ENCODE peak calls at places on chromosomes 5 and 9, in four cellular contexts. U, O, C and Z are unnamed samples.
A peak's percentile ranks its signal among the peaks of the same experiment; 100 is the strongest.

GRCh38 chr5:90939208-90939607 is 380.6 kb downstream of the ADGRV1 start:
- DNase-seq in U (no peak), O (no peak), C (no peak), Z (no peak)

GRCh38 chr5:145830594-145830993 is 4.5 kb downstream of the PRELID2 start:
- DNase-seq in U (no peak), O (no peak), C (no peak), Z (peak; percentile 54)

GRCh38 chr9:35859310-35859994 is 10.7 kb downstream of the OR13J1 start:
- DNase-seq in U (no peak), O (no peak), C (no peak), Z (peak; percentile 58)

GRCh38 chr9:77180056-77180455 is 2.7 kb downstream of the VPS13A start:
- DNase-seq in U (no peak), O (no peak), C (no peak), Z (no peak)

GRCh38 chr9:126956929-126957686 is 42.5 kb downstream of the RALGPS1 start:
- DNase-seq in U (no peak), O (no peak), C (no peak), Z (peak; percentile 75)

GRCh38 chr5:134438268-134438622 is 26.6 kb upstream of the CDKN2AIPNL start:
- DNase-seq in U (no peak), O (no peak), C (no peak), Z (peak; percentile 80)

GRCh38 chr5:56561455-56561854 is 253.9 kb upstream of the MAP3K1 start:
- DNase-seq in U (no peak), O (no peak), C (no peak), Z (no peak)

GRCh38 chr5:107063511-107063910 is 607.2 kb downstream of the EFNA5 start:
- DNase-seq in U (no peak), O (no peak), C (no peak), Z (no peak)

GRCh38 chr9:118091221-118091620 is 387.0 kb downstream of the TLR4 start:
- DNase-seq in U (no peak), O (no peak), C (no peak), Z (no peak)

GRCh38 chr5:159189310-159189709 is 20.0 kb downstream of the RNF145 start:
- DNase-seq in U (no peak), O (no peak), C (no peak), Z (no peak)

GRCh38 chr5:620586-621180 is 8.5 kb downstream of the CEP72 start:
- DNase-seq in U (no peak), O (no peak), C (no peak), Z (no peak)

GRCh38 chr5:75465480-75465879 is 45.9 kb downstream of the CERT1 start:
- DNase-seq in U (no peak), O (no peak), C (no peak), Z (no peak)

GRCh38 chr9:98104445-98104881 is 14.6 kb downstream of the TRIM14 start:
- DNase-seq in U (no peak), O (no peak), C (no peak), Z (no peak)

GRCh38 chr5:53318303-53318702 is 162.1 kb upstream of the FST start:
- DNase-seq in U (no peak), O (no peak), C (no peak), Z (no peak)
- TF ChIP-seq CTCF in U (no peak), O (peak; percentile 20), C (peak; percentile 73), Z (peak; percentile 14)

GRCh38 chr5:31811210-31811609 is 172.3 kb downstream of the PDZD2 start:
- DNase-seq in U (no peak), O (no peak), C (no peak), Z (peak; percentile 91)

GRCh38 chr5:31806566-31806965 is 167.6 kb downstream of the PDZD2 start:
- DNase-seq in U (no peak), O (no peak), C (no peak), Z (no peak)

GRCh38 chr5:31809037-31809910 is 170.3 kb downstream of the PDZD2 start:
- DNase-seq in U (peak; percentile 67), O (no peak), C (peak; percentile 83), Z (peak; percentile 77)
- TF ChIP-seq CTCF in U (peak; percentile 45), O (peak; percentile 61), C (peak; percentile 89), Z (peak; percentile 83)

DNA sequence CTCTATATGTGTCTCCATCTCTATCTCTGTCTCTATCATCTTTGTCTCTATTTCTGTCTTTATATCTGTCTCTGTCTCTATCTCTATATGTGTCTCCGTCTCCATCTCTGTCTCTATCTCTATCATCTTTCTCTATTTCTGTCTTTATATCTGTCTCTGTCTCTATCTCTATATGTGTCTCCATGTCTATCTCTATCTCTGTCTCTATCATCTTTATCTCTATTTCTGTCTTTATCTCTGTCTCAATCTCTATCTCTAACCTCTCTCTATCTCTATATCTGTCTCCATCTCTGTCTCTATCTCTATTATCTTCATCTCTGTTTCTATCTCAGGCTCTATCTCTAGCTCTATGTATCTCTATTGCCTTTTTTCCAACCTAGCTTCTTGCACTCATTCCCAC is 37.0 kb downstream of the IRX4 start:
- DNase-seq in U (no peak), O (no peak), C (no peak), Z (no peak)
- TF ChIP-seq CTCF in U (no peak), O (no peak), C (no peak), Z (no peak)

GRCh38 chr5:132470596-132470995 is 20.0 kb downstream of the IRF1 start:
- DNase-seq in U (no peak), O (no peak), C (no peak), Z (no peak)

GRCh38 chr5:132471006-132471907 is 19.3 kb downstream of the IRF1 start:
- DNase-seq in U (no peak), O (no peak), C (no peak), Z (no peak)

GRCh38 chr5:132468665-132469379 is 21.8 kb downstream of the IRF1 start:
- DNase-seq in U (no peak), O (no peak), C (no peak), Z (no peak)

GRCh38 chr5:132467292-132467984 is 23.1 kb downstream of the IRF1 start:
- DNase-seq in U (no peak), O (peak; percentile 63), C (no peak), Z (no peak)

DNA sequence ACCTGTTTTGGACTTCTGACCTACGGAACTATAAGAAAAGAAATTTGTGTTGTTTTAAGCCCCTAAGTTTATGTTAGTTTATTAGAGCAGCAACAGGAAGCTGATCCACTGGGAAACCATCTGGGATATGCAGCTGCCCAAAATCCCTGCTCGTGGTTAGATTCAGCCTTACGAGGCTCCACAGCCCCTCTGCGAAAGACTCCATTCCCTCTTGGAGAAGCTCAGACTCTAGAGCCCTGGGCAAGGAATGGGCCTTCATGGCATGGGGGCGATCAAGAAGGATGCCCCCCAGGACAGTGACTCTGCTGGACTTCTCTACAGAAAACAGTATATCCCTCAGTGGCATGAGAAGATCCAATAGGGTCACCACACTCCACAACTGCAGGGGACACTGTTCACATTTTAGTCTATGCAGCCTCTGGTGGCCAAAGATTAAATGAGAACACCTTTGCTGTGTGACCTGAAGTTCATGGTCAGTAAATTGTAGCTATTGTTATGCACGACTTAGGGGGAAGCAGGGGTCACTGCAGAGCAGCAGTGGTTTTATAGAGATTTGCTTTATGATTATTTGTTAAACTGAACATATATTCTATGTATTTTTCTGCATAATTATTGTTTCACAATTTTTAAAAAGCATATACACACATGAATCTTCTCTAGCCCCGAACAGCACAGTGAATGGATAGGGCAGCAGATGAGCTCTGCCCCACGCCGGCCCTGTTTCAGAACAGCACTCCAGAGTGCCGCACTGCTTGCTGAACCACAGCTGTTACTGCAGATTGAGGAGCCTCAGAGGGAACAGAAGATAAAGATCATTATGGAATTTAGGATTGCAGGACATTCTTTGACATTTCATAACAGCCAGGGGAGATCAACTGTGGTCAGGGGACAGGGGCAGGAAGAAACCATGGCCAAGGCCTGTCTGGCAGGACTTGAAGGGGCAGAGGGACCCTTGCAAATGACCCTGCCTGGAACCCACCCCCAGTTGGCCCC is 20.9 kb downstream of the IRF1 start:
- DNase-seq in U (no peak), O (no peak), C (no peak), Z (no peak)
- TF ChIP-seq CTCF in U (no peak), O (peak; percentile 15), C (no peak), Z (peak; percentile 40)

DNA sequence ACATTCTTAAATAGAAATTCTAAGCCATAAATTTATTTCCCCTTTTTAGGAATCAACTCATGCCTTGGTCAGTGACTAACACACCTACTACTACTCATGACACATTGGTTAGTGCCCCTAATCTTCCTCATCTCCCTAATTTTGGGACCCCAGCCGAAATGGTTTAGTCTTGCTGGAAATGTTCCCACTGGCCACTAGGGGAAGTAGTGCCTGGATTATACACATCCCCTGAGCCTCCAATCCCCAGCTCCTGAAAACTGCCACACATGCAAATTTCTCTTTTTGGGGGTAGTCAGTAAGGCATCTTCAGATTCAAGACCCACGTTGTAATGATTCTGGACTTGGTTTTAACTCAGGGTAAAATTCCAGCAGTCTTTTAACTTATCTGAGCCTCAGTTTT is 79.8 kb downstream of the HSD17B3 start:
- DNase-seq in U (peak; percentile 37), O (no peak), C (no peak), Z (no peak)
- TF ChIP-seq CTCF in U (no peak), O (peak; percentile 61), C (peak; percentile 76), Z (peak; percentile 76)

DNA sequence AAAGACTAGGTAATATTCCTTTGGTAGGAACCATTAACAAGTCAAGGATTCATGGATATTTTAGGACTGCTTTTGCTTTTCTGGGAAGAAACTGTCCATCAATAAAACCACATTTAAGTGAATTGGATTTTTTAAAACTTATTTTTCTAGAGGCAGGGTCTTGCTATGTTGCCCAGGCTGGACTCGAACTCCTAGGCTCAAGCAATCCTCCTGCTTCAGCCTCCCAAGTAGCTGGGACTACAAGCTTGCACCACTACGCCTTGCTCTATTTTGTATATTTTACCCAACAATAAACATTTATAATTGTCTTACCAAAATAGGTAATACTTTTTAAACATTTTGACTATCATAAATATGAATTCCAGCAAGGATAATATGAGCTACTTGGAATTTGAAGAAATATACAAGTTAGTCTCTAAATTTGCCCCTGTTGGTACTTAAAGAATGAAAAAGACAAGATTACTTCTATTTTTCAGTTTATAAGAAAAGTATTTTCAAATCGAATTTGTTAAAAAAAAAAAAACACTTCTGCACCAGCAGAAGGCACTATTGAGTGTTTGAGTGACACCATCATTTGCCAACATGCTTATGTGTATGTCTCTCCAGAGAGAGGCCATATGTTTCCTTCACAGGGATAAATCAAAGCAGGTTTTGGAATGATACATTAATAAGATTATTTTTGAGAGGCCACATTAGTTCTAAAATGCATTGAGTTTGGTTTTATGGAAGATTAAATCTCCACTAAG is 60.0 kb upstream of the CARTPT start:
- DNase-seq in U (no peak), O (no peak), C (no peak), Z (no peak)
- TF ChIP-seq CTCF in U (no peak), O (peak; percentile 38), C (peak; percentile 62), Z (peak; percentile 57)